ENCODE peak calls at places on chromosomes 7 and 10, in six cellular contexts. G, J, O, Y, C and S are unnamed samples.

GRCh38 chr7:1915956-1916620 is 246.0 kb downstream of the ELFN1 start:
- DNase-seq in C (no peak), G (no peak), Y (no peak), O (no peak), J (no peak), S (no peak)

GRCh38 chr10:94524146-94524545 is 21.4 kb upstream of the HELLS start:
- DNase-seq in Y (no peak), C (no peak), O (no peak), J (no peak), G (no peak), S (peak)

GRCh38 chr10:88245974-88246511 is 337.1 kb downstream of the RNLS start:
- DNase-seq in J (no peak), G (no peak), C (no peak), Y (no peak), O (no peak), S (peak)

GRCh38 chr10:98033515-98033914 is 3.1 kb upstream of the CRTAC1 start:
- DNase-seq in Y (no peak), O (no peak), C (no peak), G (no peak), J (no peak), S (no peak)

GRCh38 chr7:142614116-142614515 is 135.2 kb upstream of the PRSS1 start:
- DNase-seq in Y (no peak), O (no peak), J (no peak), C (no peak), G (no peak), S (peak)

GRCh38 chr7:30199271-30199670 is 64.5 kb downstream of the MTURN start:
- DNase-seq in O (no peak), C (no peak), Y (no peak), G (no peak), J (no peak), S (no peak)

GRCh38 chr10:70498970-70499828 is 20.6 kb downstream of the PALD1 start:
- DNase-seq in C (no peak), Y (no peak), J (no peak), O (no peak), G (no peak), S (no peak)

GRCh38 chr10:13909911-13910617 is 323.3 kb downstream of the PRPF18 start:
- DNase-seq in O (no peak), G (no peak), J (no peak), C (no peak), Y (no peak), S (no peak)

GRCh38 chr10:114879093-114879492 is 57.5 kb downstream of the FHIP2A start:
- DNase-seq in J (no peak), Y (no peak), O (no peak), G (no peak), C (no peak), S (no peak)

GRCh38 chr10:113561214-113561613 is 8.4 kb downstream of the HABP2 start:
- DNase-seq in Y (no peak), G (no peak), J (no peak), O (no peak), C (no peak), S (no peak)

GRCh38 chr7:83271212-83272099 is 108.8 kb upstream of the PCLO start:
- DNase-seq in C (no peak), O (no peak), Y (no peak), J (no peak), G (peak), S (peak)

GRCh38 chr7:36749282-36749960 is 25.1 kb upstream of the AOAH start:
- DNase-seq in G (no peak), C (no peak), O (no peak), J (no peak), Y (no peak), S (peak)

GRCh38 chr7:148882668-148883232 is 1.3 kb downstream of the EZH2 start:
- DNase-seq in O (no peak), Y (no peak), J (no peak), C (no peak), G (no peak), S (no peak)

GRCh38 chr7:43693687-43694398 is 35.5 kb downstream of the COA1 start:
- DNase-seq in O (peak), G (no peak), Y (no peak), J (no peak), C (no peak), S (peak)

GRCh38 chr10:114714281-114714741 is 56.2 kb upstream of the ABLIM1 start:
- DNase-seq in G (no peak), O (peak), Y (no peak), J (no peak), C (no peak), S (peak)

GRCh38 chr7:45120-46090 is 147.0 kb upstream of the FAM20C start:
- DNase-seq in G (no peak), J (no peak), C (no peak), Y (no peak), O (no peak), S (no peak)

GRCh38 chr10:115029452-115030375 is 63.5 kb upstream of the ATRNL1 start:
- DNase-seq in O (no peak), G (no peak), C (no peak), Y (no peak), J (no peak), S (no peak)

GRCh38 chr7:91759205-91759863 is 121.2 kb downstream of the MTERF1 start:
- DNase-seq in J (no peak), G (no peak), O (no peak), Y (no peak), C (peak), S (no peak)

GRCh38 chr7:96300487-96300886 is 21.4 kb downstream of the SLC25A13 start:
- DNase-seq in J (no peak), C (no peak), Y (no peak), G (no peak), O (no peak), S (no peak)

GRCh38 chr10:43255644-43256431 is 11.0 kb downstream of the RASGEF1A start:
- DNase-seq in C (no peak), Y (no peak), O (peak), G (peak), J (peak), S (no peak)

GRCh38 chr7:140053812-140054539 is 8.8 kb downstream of the PARP12 start:
- DNase-seq in G (no peak), C (no peak), Y (no peak), J (peak), O (no peak), S (no peak)

GRCh38 chr7:65800890-65801341 is 72.0 kb upstream of the VKORC1L1 start:
- DNase-seq in J (no peak), G (no peak), O (no peak), Y (no peak), C (no peak), S (no peak)

GRCh38 chr7:149202831-149203231 is 7.5 kb downstream of the ZNF282 start:
- DNase-seq in J (no peak), G (no peak), C (no peak), O (no peak), Y (no peak), S (peak)

GRCh38 chr10:49595713-49596492 is 14.2 kb upstream of the SLC18A3 start:
- DNase-seq in J (no peak), C (no peak), G (no peak), Y (no peak), O (no peak), S (peak)

GRCh38 chr10:34537629-34538231 is 277.4 kb downstream of the PARD3 start:
- DNase-seq in G (no peak), J (no peak), C (no peak), O (no peak), Y (peak), S (no peak)

GRCh38 chr10:58806970-58807630 is 294.4 kb downstream of the BICC1 start:
- DNase-seq in C (no peak), O (no peak), Y (no peak), J (no peak), G (no peak), S (no peak)

GRCh38 chr7:77917500-77918262 is 119.1 kb downstream of the PHTF2 start:
- DNase-seq in Y (no peak), O (no peak), J (no peak), G (no peak), C (no peak), S (peak)

GRCh38 chr7:152103066-152103465 is 77.6 kb downstream of the GALNT11 start:
- DNase-seq in C (no peak), J (no peak), Y (no peak), O (no peak), G (no peak), S (no peak)
- TF ChIP-seq RFX5 in C (no peak), J (no peak), Y (no peak), O (no peak), G (no peak), S (no peak)

GRCh38 chr7:22667562-22668239 is 59.3 kb upstream of the IL6 start:
- DNase-seq in O (peak), C (peak), J (no peak), Y (no peak), G (no peak), S (peak)
- TF ChIP-seq RFX5 in O (no peak), C (no peak), J (no peak), Y (no peak), G (no peak), S (no peak)

DNA sequence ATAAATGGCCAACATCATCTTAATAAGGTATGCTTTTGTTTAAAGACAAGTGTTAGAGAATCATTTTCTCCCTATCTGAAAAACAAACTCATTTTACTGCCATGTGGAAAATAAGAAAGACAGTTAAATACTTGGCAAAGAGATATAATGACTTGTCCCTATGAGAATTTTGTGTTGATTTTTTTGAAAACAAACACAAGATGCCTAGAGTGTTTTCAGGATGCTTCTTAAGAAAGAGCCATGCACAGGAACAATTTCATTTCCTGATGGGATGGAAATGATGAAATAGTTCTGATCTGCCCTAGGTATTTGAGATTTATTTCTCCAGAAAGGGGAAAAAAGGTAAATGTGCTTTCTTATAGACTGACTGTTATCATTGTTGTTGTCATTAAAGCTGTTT is 237.5 kb upstream of the GNAI1 start:
- DNase-seq in C (no peak), Y (no peak), J (no peak), G (no peak), O (no peak), S (peak)
- TF ChIP-seq RFX5 in C (no peak), Y (no peak), J (no peak), G (no peak), O (no peak), S (no peak)

DNA sequence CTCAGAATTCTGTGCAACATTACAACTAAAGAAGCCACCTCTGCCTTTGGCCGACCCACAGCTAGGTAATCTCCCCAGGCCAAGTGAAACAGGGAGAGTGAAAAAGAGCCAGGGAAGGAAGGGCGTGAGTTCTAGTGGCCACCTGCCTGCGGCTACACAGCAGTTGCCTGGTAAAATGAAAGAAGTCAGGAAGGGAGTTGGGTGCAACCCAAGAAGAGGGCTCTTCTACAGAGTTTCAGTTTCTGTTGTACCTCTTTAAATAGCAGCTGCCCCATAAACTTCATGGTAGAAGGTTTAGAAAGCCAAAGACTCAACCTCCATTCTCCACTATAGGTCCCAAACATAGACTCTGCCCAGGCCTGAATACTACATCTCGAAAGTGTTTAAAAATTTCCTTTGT is 76.2 kb upstream of the TMEM168 start:
- DNase-seq in O (no peak), G (no peak), J (no peak), Y (peak), C (no peak), S (no peak)
- TF ChIP-seq RFX5 in O (no peak), G (no peak), J (no peak), Y (peak), C (no peak), S (no peak)

DNA sequence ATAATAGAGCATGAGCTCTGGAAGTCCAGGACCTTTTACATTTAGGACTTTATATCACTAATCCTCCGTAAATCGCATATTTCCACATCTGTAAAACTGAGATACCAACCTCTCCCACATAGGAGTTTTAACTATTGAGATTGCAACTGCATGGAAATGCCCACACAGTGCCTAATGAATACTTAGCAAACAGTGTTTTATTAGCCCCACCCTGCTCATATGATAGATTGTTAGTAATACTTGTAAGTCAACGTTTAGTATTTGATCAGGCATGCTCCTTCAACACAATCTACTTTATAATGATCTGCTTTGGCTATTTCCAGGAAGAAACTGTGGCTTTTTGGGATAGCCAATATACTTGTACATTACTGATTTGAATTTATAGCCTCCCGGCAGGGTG is 8.5 kb downstream of the PDZD8 start:
- DNase-seq in O (no peak), G (no peak), J (no peak), Y (no peak), C (no peak), S (no peak)
- TF ChIP-seq RFX5 in O (no peak), G (no peak), J (no peak), Y (no peak), C (no peak), S (no peak)

GRCh38 chr7:135512135-135512887 is 2.4 kb upstream of the CNOT4 start:
- DNase-seq in G (peak), C (no peak), O (peak), Y (peak), J (peak), S (peak)
- TF ChIP-seq RFX5 in G (no peak), C (no peak), O (no peak), Y (no peak), J (no peak), S (no peak)

DNA sequence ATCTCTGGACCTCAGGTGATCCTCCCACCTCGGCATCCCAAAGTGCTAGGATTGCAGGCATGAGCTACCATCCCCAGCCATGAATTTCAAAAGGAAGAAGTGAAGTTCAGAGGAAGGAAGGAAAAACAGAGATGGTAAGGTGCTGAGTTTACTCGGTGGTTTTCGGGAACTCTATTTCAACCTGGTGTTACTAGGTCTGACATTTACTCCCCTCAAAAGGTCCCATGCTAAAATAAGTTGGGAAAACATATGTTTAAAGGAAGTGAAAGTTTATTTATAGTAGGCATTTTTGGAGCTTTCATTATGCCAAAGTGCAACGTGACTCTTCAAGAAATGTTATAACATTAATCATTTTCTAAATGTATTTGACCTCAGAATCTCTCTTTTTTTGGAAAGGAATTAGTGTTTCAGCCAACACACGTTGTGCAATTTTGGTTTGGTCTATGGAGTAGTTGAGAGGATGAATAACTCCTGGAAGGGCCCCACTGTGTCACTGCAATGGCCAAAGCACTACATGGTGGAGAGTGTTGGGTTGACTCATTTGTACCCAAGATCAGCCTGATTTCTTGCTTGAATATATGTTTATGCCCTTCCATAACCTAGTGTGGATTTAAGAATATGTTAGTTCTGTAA is 114.7 kb upstream of the FAM171A1 start:
- DNase-seq in J (no peak), G (no peak), Y (no peak), C (no peak), O (no peak), S (no peak)
- TF ChIP-seq RFX5 in J (no peak), G (no peak), Y (no peak), C (no peak), O (no peak), S (no peak)

DNA sequence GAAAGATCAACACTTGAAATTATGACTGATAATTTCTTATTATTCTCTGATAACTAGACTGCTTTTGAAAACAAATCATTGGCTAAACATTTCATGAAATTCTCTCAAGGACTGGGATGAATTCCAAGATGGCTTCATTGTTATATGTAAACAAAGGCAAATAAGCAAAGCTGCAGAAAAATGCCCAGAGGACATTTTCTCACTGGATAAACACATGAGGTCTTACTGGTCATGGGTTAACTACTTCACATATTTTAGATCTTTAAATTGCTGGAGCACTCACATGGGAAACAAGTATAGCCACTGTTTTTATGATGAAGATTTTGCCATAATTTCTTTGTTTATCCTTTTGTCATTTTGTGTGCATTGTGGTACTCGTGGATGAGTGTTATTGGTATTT is 239.1 kb downstream of the PHF14 start:
- DNase-seq in J (no peak), O (no peak), Y (no peak), G (no peak), C (no peak), S (peak)
- TF ChIP-seq RFX5 in J (no peak), O (no peak), Y (no peak), G (no peak), C (no peak), S (no peak)